ENCODE peak calls at places on chromosomes 11 and 22, in five cellular contexts. P, I, O, C and E are unnamed samples.

GRCh38 chr11:763073-763463 is 14.2 kb downstream of the GATD1 start:
- DNase-seq in C (peak), P (no peak), I (no peak), O (peak), E (no peak)

GRCh38 chr11:107969219-107969618 is 39.5 kb upstream of the CUL5 start:
- DNase-seq in O (no peak), I (no peak), C (no peak), P (no peak), E (no peak)

GRCh38 chr11:60927600-60927999 is 3.3 kb downstream of the TMEM132A start:
- DNase-seq in P (no peak), C (no peak), I (no peak), O (no peak), E (no peak)

GRCh38 chr22:30486661-30487115 is 14.9 kb upstream of the SEC14L3 start:
- DNase-seq in I (no peak), P (no peak), C (peak), O (no peak), E (no peak)

GRCh38 chr22:41833369-41834004 is 582 bp downstream of the SREBF2 start:
- DNase-seq in O (peak), I (peak), P (peak), C (peak), E (peak)

GRCh38 chr11:132357811-132358572 is 987.6 kb downstream of the NTM start:
- DNase-seq in O (no peak), P (peak), I (no peak), C (no peak), E (no peak)

GRCh38 chr11:116312560-116313340 is 460.0 kb downstream of the BUD13 start:
- DNase-seq in O (peak), C (peak), P (no peak), I (peak), E (no peak)

GRCh38 chr11:83827520-83827919 is 541.4 kb upstream of the CCDC90B start:
- DNase-seq in C (no peak), P (no peak), O (no peak), I (no peak), E (no peak)

DNA sequence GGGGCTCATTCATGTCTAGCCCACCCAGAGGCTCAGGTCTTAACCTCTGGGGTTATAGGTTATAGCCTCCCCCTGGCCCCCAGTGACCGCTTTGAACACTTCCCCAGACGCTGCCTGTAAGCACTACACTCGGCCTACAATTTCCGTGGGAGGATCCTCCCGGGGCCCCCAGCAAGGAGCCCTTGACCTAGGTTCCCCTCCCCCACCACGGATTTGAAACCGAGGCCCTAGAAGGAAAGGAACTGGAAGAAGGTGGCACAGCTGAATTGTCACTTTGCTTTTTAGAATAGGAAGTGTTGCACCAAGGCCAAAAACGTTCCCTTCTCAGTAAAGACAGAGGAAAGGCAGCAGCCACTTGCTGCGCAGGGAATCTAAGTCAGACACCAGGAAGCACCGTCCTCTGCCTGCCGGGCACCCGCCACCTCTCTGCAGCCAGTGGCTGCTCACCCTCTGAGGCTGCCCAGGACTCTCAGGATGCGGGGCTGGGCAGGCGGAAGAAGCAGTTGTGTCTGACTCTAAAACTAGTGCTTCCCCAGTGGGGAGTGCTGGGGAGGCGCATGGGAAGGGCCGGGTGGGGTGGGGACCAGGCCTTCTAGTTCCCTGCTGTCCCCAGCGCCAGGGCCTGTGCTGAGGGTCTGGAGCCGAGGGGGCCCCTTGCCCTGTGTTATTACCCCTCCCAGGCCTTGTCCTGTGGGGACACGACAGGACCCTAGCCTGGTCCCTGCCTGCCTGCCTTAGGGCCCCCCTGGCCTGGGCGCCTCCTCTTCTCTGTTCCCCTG is 7.9 kb upstream of the FLRT1 start:
- DNase-seq in I (no peak), C (no peak), P (no peak), O (no peak), E (no peak)
- H3K4me3 ChIP-seq in I (no peak), C (no peak), P (no peak), O (no peak), E (no peak)

GRCh38 chr11:49208006-49208721 is at the start of gene FOLH1:
- DNase-seq in P (peak), C (peak), I (peak), O (no peak), E (no peak)
- H3K4me3 ChIP-seq in P (no peak), C (peak), I (no peak), O (peak), E (no peak)

DNA sequence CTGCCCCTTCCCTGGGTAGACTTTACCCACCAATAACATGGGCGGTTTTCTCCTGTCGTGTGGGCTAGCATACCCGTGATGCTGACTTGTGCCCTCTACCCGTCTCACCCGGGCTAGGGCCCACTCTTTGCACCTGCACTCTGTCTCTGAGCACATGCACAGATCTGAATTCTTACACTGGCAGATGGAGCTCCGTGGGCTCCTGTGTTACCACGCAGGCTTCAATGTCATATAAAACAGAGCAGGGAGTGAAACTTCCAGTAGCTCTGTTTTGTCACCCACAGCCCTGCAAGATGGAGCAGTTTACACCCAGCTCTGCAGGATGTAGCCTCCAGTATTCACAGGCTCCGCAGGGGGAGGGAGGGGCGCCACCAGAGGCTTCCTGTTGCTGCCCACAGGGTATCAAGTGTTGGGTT is 1.7 kb downstream of the DGKZ start:
- DNase-seq in O (no peak), C (no peak), P (no peak), I (no peak), E (peak)
- H3K4me3 ChIP-seq in O (no peak), C (peak), P (peak), I (no peak), E (peak)

DNA sequence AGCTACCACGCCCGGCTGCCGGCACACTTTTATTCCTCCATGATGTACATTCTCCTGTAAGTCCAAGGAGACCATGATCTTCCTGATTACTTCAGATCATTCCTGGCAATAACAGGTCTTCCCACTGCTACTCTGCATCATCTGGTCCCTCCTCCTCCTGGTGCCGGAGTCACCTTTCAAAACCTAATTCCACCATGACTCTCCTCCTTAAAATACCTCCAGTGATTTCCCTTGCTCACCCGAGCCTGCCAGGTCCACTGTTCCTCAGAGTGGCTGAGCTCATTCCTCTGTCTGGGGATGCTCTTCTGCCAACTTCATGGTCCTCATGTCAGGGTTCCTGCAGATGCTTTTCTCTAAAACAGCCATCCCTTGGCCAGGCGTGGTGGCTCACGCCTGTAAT is 3.9 kb upstream of the LTBP3 start:
- DNase-seq in P (no peak), O (no peak), C (no peak), I (no peak), E (no peak)
- H3K4me3 ChIP-seq in P (no peak), O (no peak), C (no peak), I (no peak), E (no peak)

GRCh38 chr22:46012881-46013281 is 35.9 kb upstream of the WNT7B start:
- DNase-seq in I (no peak), O (peak), C (peak), P (no peak), E (no peak)
- H3K4me3 ChIP-seq in I (no peak), O (no peak), C (peak), P (peak), E (peak)

GRCh38 chr11:125165664-125166346 is 1.3 kb downstream of the PKNOX2 start:
- DNase-seq in P (no peak), I (no peak), C (no peak), O (peak), E (no peak)

GRCh38 chr11:125167292-125167953 is 2.9 kb downstream of the PKNOX2 start:
- DNase-seq in C (no peak), O (peak), P (no peak), I (no peak), E (no peak)

GRCh38 chr11:125166347-125166841 is 1.8 kb downstream of the PKNOX2 start:
- DNase-seq in I (no peak), C (no peak), O (peak), P (no peak), E (no peak)

GRCh38 chr11:125167954-125168821 is 3.6 kb downstream of the PKNOX2 start:
- DNase-seq in C (no peak), P (no peak), O (peak), I (no peak), E (no peak)

DNA sequence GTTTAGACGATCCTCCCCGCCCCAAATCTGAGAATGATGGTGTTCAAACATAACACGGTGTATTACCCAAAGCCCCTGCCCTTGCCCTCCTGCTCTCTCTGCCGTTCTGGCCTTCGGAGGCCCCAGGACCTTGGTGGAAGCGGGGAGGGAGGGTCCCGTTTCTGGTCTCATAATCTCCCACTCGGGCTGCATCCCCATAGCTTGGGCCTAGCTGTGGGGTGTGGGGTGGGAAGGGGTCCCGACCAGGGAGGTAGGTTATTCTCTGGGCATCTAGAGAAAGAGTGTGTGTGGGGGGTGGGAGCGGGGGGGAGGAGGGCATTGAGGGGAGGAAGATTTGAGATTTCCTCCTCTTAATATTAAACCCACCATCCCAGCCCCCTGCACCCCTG is 2.3 kb downstream of the PKNOX2 start:
- DNase-seq in P (no peak), O (peak), I (no peak), C (no peak), E (no peak)
- H3K4me3 ChIP-seq in P (no peak), O (no peak), I (no peak), C (peak), E (no peak)

GRCh38 chr11:10858505-10859360 is 880 bp upstream of the ZBED5 start:
- DNase-seq in O (peak), I (peak), C (peak), P (peak), E (no peak)
- H3K4me3 ChIP-seq in O (peak), I (peak), C (peak), P (peak), E (peak)

GRCh38 chr11:69892237-69892985 is 73.2 kb upstream of the FGF3 start:
- DNase-seq in C (no peak), I (peak), O (no peak), P (no peak), E (no peak)

GRCh38 chr11:69890476-69890875 is 71.3 kb upstream of the FGF3 start:
- DNase-seq in C (no peak), I (no peak), O (no peak), P (no peak), E (no peak)

GRCh38 chr11:69892986-69893555 is 73.9 kb upstream of the FGF3 start:
- DNase-seq in I (peak), P (no peak), C (peak), O (no peak), E (no peak)

GRCh38 chr11:69889400-69890372 is 70.5 kb upstream of the FGF3 start:
- DNase-seq in P (no peak), C (no peak), O (no peak), I (no peak), E (no peak)

GRCh38 chr11:69891421-69892236 is 72.4 kb upstream of the FGF3 start:
- DNase-seq in P (no peak), O (no peak), I (no peak), C (no peak), E (no peak)
- H3K4me3 ChIP-seq in P (no peak), O (no peak), I (no peak), C (no peak), E (no peak)

GRCh38 chr11:7577226-7577882 is 63.6 kb downstream of the PPFIBP2 start:
- DNase-seq in I (peak), C (no peak), O (peak), P (no peak), E (no peak)

GRCh38 chr11:7576671-7577225 is 62.9 kb downstream of the PPFIBP2 start:
- DNase-seq in C (no peak), I (peak), P (no peak), O (peak), E (no peak)

GRCh38 chr11:7577883-7578242 is 64.1 kb downstream of the PPFIBP2 start:
- DNase-seq in C (no peak), I (peak), O (no peak), P (no peak), E (peak)

GRCh38 chr11:7578276-7578955 is 64.6 kb downstream of the PPFIBP2 start:
- DNase-seq in C (no peak), I (no peak), P (no peak), O (no peak), E (no peak)

DNA sequence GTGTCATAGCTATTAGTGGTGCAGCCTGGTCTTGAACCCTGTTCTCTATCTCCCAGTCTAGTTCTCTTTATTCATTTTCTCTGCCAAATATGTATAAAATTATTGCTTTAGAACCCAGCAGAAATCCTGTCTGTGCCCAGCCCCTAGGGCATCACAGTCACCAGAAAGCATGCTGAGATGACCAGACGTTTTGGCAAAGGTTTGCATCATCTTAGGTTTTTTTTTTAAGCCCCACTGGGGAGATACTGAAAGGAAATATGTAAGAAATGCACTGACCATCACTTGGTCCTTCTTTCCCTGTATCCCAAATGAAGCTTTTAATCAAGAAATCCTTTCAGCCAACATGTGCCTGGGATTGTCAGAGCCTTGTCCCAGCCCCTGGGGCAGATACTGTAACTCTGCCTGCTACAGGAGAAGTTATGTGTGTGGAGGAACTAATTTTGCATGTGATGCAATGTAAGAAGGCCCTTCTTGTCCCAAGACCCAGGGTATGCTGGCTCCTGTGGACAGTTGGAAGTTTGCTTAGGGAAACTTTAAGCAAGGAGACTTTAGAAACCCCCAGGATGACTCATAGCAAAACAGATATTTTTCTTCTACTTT is 65.5 kb downstream of the PPFIBP2 start:
- DNase-seq in C (no peak), P (no peak), I (no peak), O (peak), E (no peak)
- H3K4me3 ChIP-seq in C (no peak), P (no peak), I (no peak), O (no peak), E (no peak)